ENCODE peak calls at places on chromosomes 5 and 9, in five cellular contexts. One of them, this sample, is unnamed.
A peak's percentile ranks its signal among the peaks of the same experiment; 100 is the strongest.

GRCh38 chr9:7045361-7045760 is 287.6 kb downstream of the KDM4C start:
- DNase-seq in left ventricle myocardium inferior: no peak
- DNase-seq in upper lobe of right lung: no peak
- DNase-seq in NCI-H345: no peak
- DNase-seq in RPMI8226: no peak
- DNase-seq in this sample: no peak

GRCh38 chr5:55222819-55223124 is 4.3 kb downstream of the MCIDAS start:
- DNase-seq in RPMI8226: no peak
- DNase-seq in NCI-H345: no peak
- DNase-seq in upper lobe of right lung: no peak
- DNase-seq in left ventricle myocardium inferior: no peak
- DNase-seq in this sample: no peak

GRCh38 chr9:69476016-69476415 is 151.0 kb downstream of the ENTREP1 start:
- DNase-seq in left ventricle myocardium inferior: no peak
- DNase-seq in NCI-H345: no peak
- DNase-seq in upper lobe of right lung: no peak
- DNase-seq in RPMI8226: peak; percentile 33
- DNase-seq in this sample: no peak

GRCh38 chr9:70136632-70137031 is 93.0 kb downstream of the MAMDC2 start:
- DNase-seq in NCI-H345: no peak
- DNase-seq in upper lobe of right lung: no peak
- DNase-seq in RPMI8226: no peak
- DNase-seq in left ventricle myocardium inferior: no peak
- DNase-seq in this sample: no peak

GRCh38 chr5:45454114-45454513 is 242.1 kb downstream of the HCN1 start:
- DNase-seq in NCI-H345: no peak
- DNase-seq in upper lobe of right lung: no peak
- DNase-seq in RPMI8226: peak; percentile 26
- DNase-seq in left ventricle myocardium inferior: no peak
- DNase-seq in this sample: no peak

GRCh38 chr5:41962491-41962890 is 37.4 kb downstream of the FBXO4 start:
- DNase-seq in RPMI8226: no peak
- DNase-seq in NCI-H345: no peak
- DNase-seq in left ventricle myocardium inferior: no peak
- DNase-seq in upper lobe of right lung: no peak
- DNase-seq in this sample: no peak

GRCh38 chr9:138015021-138015829 is 137.6 kb downstream of the CACNA1B start:
- DNase-seq in NCI-H345: no peak
- DNase-seq in upper lobe of right lung: peak; percentile 48
- DNase-seq in RPMI8226: no peak
- DNase-seq in left ventricle myocardium inferior: no peak
- DNase-seq in this sample: no peak

GRCh38 chr9:15404171-15404570 is 18.5 kb upstream of the SNAPC3 start:
- DNase-seq in RPMI8226: no peak
- DNase-seq in upper lobe of right lung: no peak
- DNase-seq in NCI-H345: no peak
- DNase-seq in left ventricle myocardium inferior: no peak
- DNase-seq in this sample: no peak

GRCh38 chr9:105341784-105342183 is 97.3 kb downstream of the SLC44A1 start:
- DNase-seq in upper lobe of right lung: no peak
- DNase-seq in left ventricle myocardium inferior: no peak
- DNase-seq in NCI-H345: no peak
- DNase-seq in RPMI8226: peak; percentile 24
- DNase-seq in this sample: no peak

GRCh38 chr5:173697931-173698579 is 81.6 kb upstream of the BOD1 start:
- DNase-seq in RPMI8226: no peak
- DNase-seq in left ventricle myocardium inferior: no peak
- DNase-seq in NCI-H345: peak; percentile 53
- DNase-seq in upper lobe of right lung: no peak
- DNase-seq in this sample: no peak